ENCODE peak calls at places on chromosomes 5 and 9, in seven cellular contexts. T, U, I, X, F, P and M are unnamed samples.

GRCh38 chr9:109424618-109425017 is 73.5 kb downstream of the PTPN3 start:
- DNase-seq in T (no peak), U (no peak), I (no peak), X (no peak), F (no peak), P (no peak), M (no peak)

GRCh38 chr9:19162956-19163355 is 35.7 kb upstream of the PLIN2 start:
- DNase-seq in T (no peak), U (no peak), I (no peak), X (peak), F (no peak), P (no peak), M (no peak)

GRCh38 chr5:6246820-6247437 is 131.4 kb downstream of the MED10 start:
- DNase-seq in T (no peak), U (no peak), I (no peak), X (no peak), F (no peak), P (no peak), M (no peak)

GRCh38 chr5:50744761-50745160 is 78.3 kb downstream of the PARP8 start:
- DNase-seq in T (no peak), U (no peak), I (no peak), X (no peak), F (no peak), P (no peak), M (no peak)

GRCh38 chr9:116661037-116661954 is 25.8 kb upstream of the TRIM32 start:
- DNase-seq in T (no peak), U (no peak), I (no peak), X (no peak), F (peak), P (peak), M (peak)

GRCh38 chr5:83925952-83926351 is 205.3 kb upstream of the HAPLN1 start:
- DNase-seq in T (no peak), U (no peak), I (no peak), X (no peak), F (no peak), P (peak), M (peak)

GRCh38 chr5:1312206-1312605 is 17.3 kb upstream of the TERT start:
- DNase-seq in T (no peak), U (no peak), I (peak), X (peak), F (no peak), P (no peak), M (no peak)

GRCh38 chr5:10562202-10563131 is 1.4 kb upstream of the ANKRD33B start:
- DNase-seq in T (no peak), U (no peak), I (no peak), X (peak), F (no peak), P (no peak), M (no peak)

GRCh38 chr9:19788614-19789271 is at the start of gene SLC24A2:
- DNase-seq in T (no peak), U (no peak), I (no peak), X (no peak), F (no peak), P (peak), M (peak)

GRCh38 chr5:133941456-133942196 is 26.8 kb downstream of the C5orf15 start:
- DNase-seq in T (no peak), U (no peak), I (no peak), X (no peak), F (no peak), P (no peak), M (no peak)

GRCh38 chr5:135426102-135427082 is 20.8 kb downstream of the DCANP1 start:
- DNase-seq in T (no peak), U (peak), I (no peak), X (no peak), F (no peak), P (peak), M (peak)

GRCh38 chr5:90843443-90843842 is 284.8 kb downstream of the ADGRV1 start:
- DNase-seq in T (no peak), U (no peak), I (no peak), X (no peak), F (no peak), P (no peak), M (no peak)

GRCh38 chr5:9423611-9424010 is 122.3 kb downstream of the SEMA5A start:
- DNase-seq in T (no peak), U (no peak), I (no peak), X (no peak), F (no peak), P (peak), M (no peak)

GRCh38 chr5:2750026-2750757 is 1.3 kb downstream of the IRX2 start:
- DNase-seq in T (no peak), U (no peak), I (no peak), X (no peak), F (no peak), P (peak), M (peak)

GRCh38 chr5:131393498-131393968 is 129.7 kb downstream of the CDC42SE2 start:
- DNase-seq in T (no peak), U (no peak), I (no peak), X (no peak), F (no peak), P (no peak), M (no peak)

GRCh38 chr9:76394896-76395244 is 644 bp upstream of the RFK start:
- DNase-seq in T (peak), U (peak), I (peak), X (no peak), F (peak), P (peak), M (peak)

GRCh38 chr5:14400085-14400484 is 181.5 kb upstream of the OTULINL start:
- DNase-seq in T (no peak), U (no peak), I (no peak), X (no peak), F (no peak), P (peak), M (no peak)

GRCh38 chr5:94788527-94788926 is 170.1 kb downstream of the SLF1 start:
- DNase-seq in T (no peak), U (no peak), I (no peak), X (no peak), F (no peak), P (no peak), M (no peak)

GRCh38 chr9:134059661-134060395 is 8.0 kb downstream of the BRD3 start:
- DNase-seq in T (peak), U (no peak), I (no peak), X (peak), F (peak), P (no peak), M (peak)

GRCh38 chr9:131179561-131180219 is 54.3 kb downstream of the NUP214 start:
- DNase-seq in T (no peak), U (no peak), I (no peak), X (no peak), F (no peak), P (peak), M (no peak)

GRCh38 chr5:178561746-178562264 is 28.4 kb downstream of the COL23A1 start:
- DNase-seq in T (no peak), U (no peak), I (no peak), X (no peak), F (no peak), P (no peak), M (no peak)

GRCh38 chr9:122179054-122179689 is 19.5 kb downstream of the MORN5 start:
- DNase-seq in T (no peak), U (no peak), I (no peak), X (no peak), F (no peak), P (no peak), M (no peak)

GRCh38 chr9:93670208-93671029 is 94.0 kb downstream of the PHF2 start:
- DNase-seq in T (no peak), U (no peak), I (no peak), X (peak), F (peak), P (peak), M (peak)

GRCh38 chr5:119411935-119412623 is 40.2 kb upstream of the HSD17B4 start:
- DNase-seq in T (no peak), U (peak), I (peak), X (no peak), F (peak), P (peak), M (peak)

GRCh38 chr5:41973887-41974286 is 48.8 kb downstream of the FBXO4 start:
- DNase-seq in T (no peak), U (no peak), I (no peak), X (no peak), F (no peak), P (no peak), M (no peak)

GRCh38 chr5:773517-774264 is 10.8 kb downstream of the ZDHHC11B start:
- DNase-seq in T (no peak), U (no peak), I (no peak), X (peak), F (no peak), P (peak), M (no peak)

GRCh38 chr9:124521142-124521541 is 13.9 kb upstream of the NR5A1 start:
- DNase-seq in T (no peak), U (no peak), I (no peak), X (no peak), F (no peak), P (no peak), M (no peak)

GRCh38 chr9:127479507-127480081 is 28.3 kb downstream of the LRSAM1 start:
- DNase-seq in T (no peak), U (no peak), I (no peak), X (no peak), F (no peak), P (no peak), M (no peak)

GRCh38 chr5:59450245-59450644 is 443.3 kb downstream of the PDE4D start:
- DNase-seq in T (no peak), U (no peak), I (no peak), X (no peak), F (no peak), P (no peak), M (no peak)

GRCh38 chr5:58890265-58890664 is 307.4 kb downstream of the RAB3C start:
- DNase-seq in T (no peak), U (no peak), I (no peak), X (no peak), F (peak), P (no peak), M (no peak)